ENCODE peak calls at places on chromosome 15, in ten cellular contexts. L, B, I, J, G, Q, S, K, R and H are unnamed samples.

GRCh38 chr15:75693501-75694240 is 19.0 kb downstream of the CSPG4 start:
- DNase-seq in I (peak; percentile 77), K (no peak), G (no peak), L (no peak), S (no peak), Q (no peak), J (no peak), B (no peak), R (no peak), H (no peak)

GRCh38 chr15:52728899-52729298 is 49.7 kb upstream of the ATOSA start:
- DNase-seq in K (no peak), I (peak; percentile 66), J (no peak), L (no peak), R (no peak), Q (no peak), G (no peak), B (no peak), S (no peak), H (no peak)

GRCh38 chr15:61459785-61460707 is 230.9 kb upstream of the RORA start:
- DNase-seq in R (no peak), I (peak; percentile 29), K (no peak), G (no peak), L (no peak), B (no peak), Q (no peak), S (no peak), J (no peak), H (no peak)

GRCh38 chr15:28961391-28961790 is 75.6 kb downstream of the APBA2 start:
- DNase-seq in Q (no peak), I (no peak), J (no peak), K (no peak), B (no peak), R (no peak), S (peak; percentile 30), L (no peak), G (no peak), H (no peak)

GRCh38 chr15:58590236-58590635 is 158.4 kb downstream of the LIPC start:
- DNase-seq in L (no peak), Q (no peak), S (no peak), K (no peak), I (peak; percentile 42), R (no peak), G (no peak), J (no peak), B (no peak), H (no peak)

GRCh38 chr15:63234479-63234878 is 42.9 kb upstream of the APH1B start:
- DNase-seq in R (no peak), G (peak; percentile 39), S (peak; percentile 38), K (no peak), I (peak; percentile 74), B (peak; percentile 40), L (no peak), Q (no peak), J (no peak), H (no peak)

GRCh38 chr15:92288755-92289154 is 104.9 kb upstream of the ST8SIA2 start:
- DNase-seq in I (no peak), J (no peak), B (no peak), K (no peak), Q (no peak), G (no peak), R (no peak), L (no peak), S (no peak), H (no peak)

GRCh38 chr15:89335289-89336041 is 841 bp upstream of the POLG start:
- DNase-seq in Q (no peak), R (no peak), G (no peak), L (no peak), B (no peak), K (peak; percentile 44), I (no peak), J (no peak), S (peak; percentile 71), H (no peak)

GRCh38 chr15:37221671-37222207 is 121.4 kb upstream of the MEIS2 start:
- DNase-seq in S (no peak), B (no peak), J (no peak), I (no peak), Q (no peak), K (no peak), L (no peak), G (no peak), R (no peak), H (no peak)
- TF ChIP-seq CTCF in S (no peak), B (no peak), J (no peak), I (no peak), Q (no peak), K (no peak), L (no peak), G (no peak), R (no peak), H (no peak)

GRCh38 chr15:96335429-96335807 is 4.9 kb downstream of the NR2F2 start:
- DNase-seq in Q (no peak), G (no peak), K (no peak), I (peak; percentile 53), R (no peak), B (no peak), S (peak; percentile 75), J (no peak), L (no peak), H (no peak)

GRCh38 chr15:96333194-96334016 is 2.9 kb downstream of the NR2F2 start:
- DNase-seq in G (no peak), I (peak; percentile 25), B (peak; percentile 26), R (peak; percentile 53), K (no peak), Q (no peak), J (no peak), L (peak; percentile 71), S (peak; percentile 87), H (no peak)

GRCh38 chr15:96334705-96335428 is 4.4 kb downstream of the NR2F2 start:
- DNase-seq in G (no peak), S (peak; percentile 12), Q (no peak), I (peak; percentile 16), R (no peak), K (no peak), L (no peak), J (no peak), B (no peak), H (no peak)

GRCh38 chr15:96332854-96333193 is 2.3 kb downstream of the NR2F2 start:
- DNase-seq in I (no peak), K (no peak), L (no peak), R (no peak), B (no peak), Q (no peak), G (no peak), J (no peak), S (no peak), H (no peak)

DNA sequence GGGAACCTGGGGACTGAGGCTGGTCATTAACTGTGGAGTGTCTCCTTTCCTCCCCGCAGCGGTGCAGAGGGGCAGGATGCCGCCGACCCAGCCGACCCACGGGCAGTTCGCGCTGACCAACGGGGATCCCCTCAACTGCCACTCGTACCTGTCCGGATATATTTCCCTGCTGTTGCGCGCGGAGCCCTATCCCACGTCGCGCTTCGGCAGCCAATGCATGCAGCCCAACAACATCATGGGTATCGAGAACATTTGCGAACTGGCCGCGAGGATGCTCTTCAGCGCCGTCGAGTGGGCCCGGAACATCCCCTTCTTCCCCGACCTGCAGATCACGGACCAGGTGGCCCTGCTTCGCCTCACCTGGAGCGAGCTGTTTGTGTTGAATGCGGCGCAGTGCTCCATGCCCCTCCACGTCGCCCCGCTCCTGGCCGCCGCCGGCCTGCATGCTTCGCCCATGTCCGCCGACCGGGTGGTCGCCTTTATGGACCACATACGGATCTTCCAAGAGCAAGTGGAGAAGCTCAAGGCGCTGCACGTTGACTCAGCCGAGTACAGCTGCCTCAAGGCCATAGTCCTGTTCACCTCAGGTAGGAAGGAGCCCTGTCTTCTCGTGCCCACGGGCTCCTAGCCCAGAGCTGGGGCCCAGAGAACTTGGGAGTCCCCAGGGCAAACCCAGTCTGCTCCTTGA is 3.7 kb downstream of the NR2F2 start:
- DNase-seq in R (peak; percentile 46), Q (no peak), J (no peak), K (no peak), I (peak; percentile 10), L (peak; percentile 64), B (no peak), S (peak; percentile 46), G (no peak), H (no peak)
- H3K27ac ChIP-seq in R (peak overlapping the region; percentile 97), Q (peak overlapping the region; percentile 99), J (no peak overlapping the region), K (no peak overlapping the region), I (peak overlapping the region; percentile 86), L (peak overlapping the region; percentile 83), B (peak overlapping the region; percentile 94), S (no peak overlapping the region), G (peak overlapping the region; percentile 93), H (peak overlapping the region; percentile 85)

GRCh38 chr15:71294636-71295241 is 179.5 kb downstream of the THSD4 start:
- DNase-seq in L (no peak), I (peak; percentile 97), B (no peak), R (peak; percentile 84), S (no peak), G (no peak), Q (no peak), K (no peak), J (peak; percentile 95), H (no peak)

GRCh38 chr15:71296032-71296686 is 180.9 kb downstream of the THSD4 start:
- DNase-seq in S (no peak), Q (no peak), R (no peak), I (peak; percentile 91), J (peak; percentile 74), B (no peak), L (no peak), G (no peak), K (no peak), H (no peak)

GRCh38 chr15:71291723-71292122 is 176.5 kb downstream of the THSD4 start:
- DNase-seq in B (no peak), K (no peak), G (no peak), I (no peak), J (no peak), Q (no peak), R (no peak), L (no peak), S (no peak), H (no peak)

GRCh38 chr15:71295242-71296031 is 180.2 kb downstream of the THSD4 start:
- DNase-seq in I (peak; percentile 100), G (no peak), J (peak; percentile 99), Q (no peak), L (no peak), B (no peak), S (no peak), R (no peak), K (no peak), H (no peak)

GRCh38 chr15:71294251-71294635 is 179.0 kb downstream of the THSD4 start:
- DNase-seq in Q (no peak), S (no peak), R (peak; percentile 78), G (no peak), L (no peak), K (no peak), I (no peak), B (no peak), J (no peak), H (no peak)
- H3K4me3 ChIP-seq in Q (no peak overlapping the region), S (no peak overlapping the region), R (no peak overlapping the region), G (no peak overlapping the region), L (no peak overlapping the region), K (no peak overlapping the region), I (no peak overlapping the region), B (no peak overlapping the region), J (no peak overlapping the region), H (no peak overlapping the region)

DNA sequence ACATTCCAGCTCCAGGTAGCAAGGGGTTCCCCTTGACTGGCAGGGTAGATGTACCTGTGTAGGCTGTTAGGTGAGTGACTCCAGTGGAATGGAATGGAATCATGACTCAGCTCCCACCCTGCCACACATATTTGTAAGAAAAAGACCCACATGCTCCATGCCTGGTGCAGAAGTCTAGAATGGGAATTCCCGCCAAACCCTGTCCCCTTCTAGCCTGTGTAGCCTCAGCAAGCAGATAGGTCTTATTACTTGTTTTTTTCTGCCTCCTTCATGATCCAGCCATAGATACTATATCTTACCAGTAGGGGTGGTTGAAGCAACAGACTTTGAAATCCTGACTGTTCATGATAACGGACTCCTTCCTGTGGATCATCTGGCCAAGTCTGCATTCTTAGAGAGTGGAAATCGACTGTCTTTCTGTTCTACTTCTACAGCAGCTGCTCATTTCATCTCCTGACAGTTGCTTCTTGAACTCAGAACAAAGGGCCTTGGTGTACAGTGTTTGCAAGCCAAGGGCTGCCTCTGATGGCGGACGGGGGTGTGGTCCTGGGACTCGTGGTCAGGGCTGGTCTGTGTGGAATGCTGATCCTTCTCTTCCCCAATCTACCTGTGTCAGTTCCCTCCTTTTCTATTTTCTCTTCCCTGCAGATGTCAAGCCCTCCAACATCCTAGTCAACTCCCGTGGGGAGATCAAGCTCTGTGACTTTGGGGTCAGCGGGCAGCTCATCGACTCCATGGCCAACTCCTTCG is 16.3 kb downstream of the SNAPC5 start:
- DNase-seq in L (no peak), R (no peak), J (no peak), Q (no peak), B (no peak), K (no peak), S (no peak), G (no peak), I (peak; percentile 60), H (no peak)
- TF ChIP-seq CTCF in L (no peak), R (no peak), J (peak; percentile 6), Q (no peak), B (no peak), K (no peak), S (no peak), G (no peak), I (no peak), H (no peak)